ENCODE peak calls at places on chromosomes 16 and 17, in six cellular contexts. B is lung, Z is tibial artery, S is heart right ventricle, C is LNCaP clone FGC, G is tibial nerve. V is an unnamed sample.

GRCh38 chr17:71438631-71439146 is 682.1 kb upstream of the SOX9 start:
- DNase-seq in B (peak), Z (peak), S (no peak), C (no peak), G (no peak), V (peak)

GRCh38 chr16:87297918-87298631 is 19.1 kb downstream of the C16orf95 start:
- DNase-seq in B (no peak), Z (no peak), S (no peak), C (no peak), G (peak), V (peak)

GRCh38 chr16:66207139-66207863 is 159.2 kb upstream of the CDH5 start:
- DNase-seq in B (peak), Z (peak), S (no peak), C (no peak), G (peak), V (no peak)

GRCh38 chr16:57194512-57194911 is 8.4 kb downstream of the RSPRY1 start:
- DNase-seq in B (no peak), Z (no peak), S (no peak), C (no peak), G (no peak), V (peak)

GRCh38 chr16:60299345-60299744 is 1565.2 kb upstream of the GOT2 start:
- DNase-seq in B (no peak), Z (no peak), S (no peak), C (no peak), G (no peak), V (no peak)

GRCh38 chr17:77319211-77320031 is 178.7 kb downstream of the SEC14L1 start:
- DNase-seq in B (peak), Z (peak), S (peak), C (no peak), G (peak), V (peak)

GRCh38 chr17:58388302-58389190 is 28.8 kb downstream of the RNF43 start:
- DNase-seq in B (no peak), Z (no peak), S (no peak), C (peak), G (no peak), V (peak)

GRCh38 chr17:43756176-43756575 is 2.4 kb downstream of the SOST start:
- DNase-seq in B (no peak), Z (no peak), S (no peak), C (no peak), G (no peak), V (no peak)

GRCh38 chr16:2712546-2712945 is 7.5 kb downstream of the PRSS27 start:
- DNase-seq in B (no peak), Z (no peak), S (no peak), C (no peak), G (no peak), V (no peak)

GRCh38 chr16:76390476-76390875 is 113.3 kb downstream of the CNTNAP4 start:
- DNase-seq in B (no peak), Z (no peak), S (no peak), C (no peak), G (no peak), V (no peak)

GRCh38 chr17:50460831-50461526 is 7.7 kb downstream of the CHAD start:
- DNase-seq in B (no peak), Z (no peak), S (no peak), C (no peak), G (no peak), V (no peak)

GRCh38 chr17:19461681-19462080 is 50.6 kb downstream of the RNF112 start:
- DNase-seq in B (no peak), Z (no peak), S (no peak), C (no peak), G (no peak), V (no peak)

GRCh38 chr16:82999711-83000110 is 372.9 kb downstream of the CDH13 start:
- DNase-seq in B (no peak), Z (no peak), S (no peak), C (no peak), G (no peak), V (no peak)

GRCh38 chr17:78338860-78339259 is 21.0 kb downstream of the SOCS3 start:
- DNase-seq in B (no peak), Z (no peak), S (no peak), C (no peak), G (no peak), V (no peak)

GRCh38 chr17:77445908-77446535 is 305.3 kb downstream of the SEC14L1 start:
- DNase-seq in B (no peak), Z (no peak), S (no peak), C (no peak), G (no peak), V (no peak)

GRCh38 chr16:24717411-24717810 is 12.0 kb upstream of the TNRC6A start:
- DNase-seq in B (no peak), Z (no peak), S (no peak), C (no peak), G (peak), V (peak)

GRCh38 chr16:88999457-89000206 is 22.6 kb upstream of the CBFA2T3 start:
- DNase-seq in B (no peak), Z (no peak), S (no peak), C (no peak), G (no peak), V (no peak)

GRCh38 chr17:10652984-10653680 is 4.0 kb downstream of the MYH3 start:
- DNase-seq in B (no peak), Z (no peak), S (no peak), C (no peak), G (no peak), V (no peak)

GRCh38 chr17:80827646-80828643 is 163.7 kb upstream of the CHMP6 start:
- DNase-seq in B (no peak), Z (no peak), S (no peak), C (no peak), G (no peak), V (peak)

GRCh38 chr16:27634781-27635180 is 84.8 kb downstream of the KATNIP start:
- DNase-seq in B (no peak), Z (no peak), S (no peak), C (no peak), G (no peak), V (no peak)

GRCh38 chr16:264440-264951 is 11.2 kb downstream of the RGS11 start:
- DNase-seq in B (no peak), Z (no peak), S (no peak), C (no peak), G (no peak), V (no peak)

GRCh38 chr16:48000622-48001021 is 155.2 kb downstream of the ABCC12 start:
- DNase-seq in B (no peak), Z (no peak), S (no peak), C (no peak), G (no peak), V (no peak)

GRCh38 chr16:83842755-83843507 is 35.2 kb downstream of the HSBP1 start:
- DNase-seq in B (no peak), Z (no peak), S (no peak), C (no peak), G (no peak), V (no peak)

GRCh38 chr16:84751947-84752346 is 52.1 kb downstream of the USP10 start:
- DNase-seq in B (no peak), Z (no peak), S (no peak), C (no peak), G (no peak), V (peak)

GRCh38 chr16:84136331-84137125 is 8.4 kb downstream of the HSDL1 start:
- DNase-seq in B (no peak), Z (no peak), S (no peak), C (no peak), G (no peak), V (peak)

GRCh38 chr16:53692146-53692545 is 11.5 kb downstream of the RPGRIP1L start:
- DNase-seq in B (no peak), Z (no peak), S (no peak), C (no peak), G (no peak), V (no peak)

GRCh38 chr16:57462209-57462977 is at the start of gene POLR2C:
- DNase-seq in B (peak), Z (peak), S (peak), C (peak), G (peak), V (peak)

GRCh38 chr16:88329726-88330700 is 52.7 kb upstream of the ZNF469 start:
- DNase-seq in B (no peak), Z (no peak), S (no peak), C (no peak), G (no peak), V (no peak)

GRCh38 chr16:28984619-28985135 is at the start of gene LAT:
- DNase-seq in B (no peak), Z (no peak), S (no peak), C (no peak), G (no peak), V (no peak)

GRCh38 chr17:28573966-28574480 is 2.7 kb downstream of the ALDOC start:
- DNase-seq in B (no peak), Z (no peak), S (no peak), C (no peak), G (no peak), V (no peak)

DNA sequence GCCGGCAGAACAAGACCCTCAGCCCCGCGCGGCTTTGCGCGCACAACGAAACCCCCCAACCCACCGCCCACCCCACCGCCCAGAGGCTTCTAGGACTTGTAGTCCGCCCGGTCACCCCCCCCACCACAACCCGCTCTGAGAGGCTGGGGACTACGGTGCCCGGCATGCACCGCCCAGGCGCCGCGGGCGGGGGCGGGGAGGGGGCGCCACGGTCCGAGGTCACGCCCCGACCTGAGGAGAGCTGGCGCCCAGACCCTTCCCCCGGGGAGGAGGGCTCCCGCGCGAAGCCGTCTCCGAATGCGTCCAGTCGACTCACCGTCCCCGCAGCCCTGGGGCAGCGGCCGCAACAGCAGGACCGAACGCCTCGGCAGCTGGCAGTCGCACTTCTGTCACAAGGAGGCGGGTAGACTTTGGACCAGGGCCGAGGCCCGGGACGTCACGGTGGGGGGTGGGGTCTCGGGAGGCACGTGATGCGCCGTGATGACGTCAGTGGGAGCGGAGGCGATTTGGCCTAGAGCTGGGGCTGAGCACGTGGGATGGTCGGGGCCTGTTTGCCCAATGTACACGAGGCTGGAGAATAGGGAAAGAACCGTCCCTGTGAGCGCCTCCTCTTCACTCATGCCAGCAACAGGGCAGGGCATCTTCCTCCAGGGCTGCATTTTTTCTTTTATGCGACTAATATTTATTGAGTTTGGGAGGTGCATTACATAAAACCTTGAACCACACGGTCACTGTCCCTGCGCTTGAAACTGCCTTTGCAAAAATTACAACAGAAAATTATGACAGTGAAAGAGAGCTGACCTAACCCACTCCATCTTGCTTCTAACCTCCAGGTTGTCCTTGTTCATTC is at the start of gene CDIP1:
- DNase-seq in B (peak), Z (peak), S (peak), C (peak), G (peak), V (peak)
- TF ChIP-seq CTCF in B (no peak), Z (peak), S (no peak), C (no peak), G (no peak), V (no peak)

DNA sequence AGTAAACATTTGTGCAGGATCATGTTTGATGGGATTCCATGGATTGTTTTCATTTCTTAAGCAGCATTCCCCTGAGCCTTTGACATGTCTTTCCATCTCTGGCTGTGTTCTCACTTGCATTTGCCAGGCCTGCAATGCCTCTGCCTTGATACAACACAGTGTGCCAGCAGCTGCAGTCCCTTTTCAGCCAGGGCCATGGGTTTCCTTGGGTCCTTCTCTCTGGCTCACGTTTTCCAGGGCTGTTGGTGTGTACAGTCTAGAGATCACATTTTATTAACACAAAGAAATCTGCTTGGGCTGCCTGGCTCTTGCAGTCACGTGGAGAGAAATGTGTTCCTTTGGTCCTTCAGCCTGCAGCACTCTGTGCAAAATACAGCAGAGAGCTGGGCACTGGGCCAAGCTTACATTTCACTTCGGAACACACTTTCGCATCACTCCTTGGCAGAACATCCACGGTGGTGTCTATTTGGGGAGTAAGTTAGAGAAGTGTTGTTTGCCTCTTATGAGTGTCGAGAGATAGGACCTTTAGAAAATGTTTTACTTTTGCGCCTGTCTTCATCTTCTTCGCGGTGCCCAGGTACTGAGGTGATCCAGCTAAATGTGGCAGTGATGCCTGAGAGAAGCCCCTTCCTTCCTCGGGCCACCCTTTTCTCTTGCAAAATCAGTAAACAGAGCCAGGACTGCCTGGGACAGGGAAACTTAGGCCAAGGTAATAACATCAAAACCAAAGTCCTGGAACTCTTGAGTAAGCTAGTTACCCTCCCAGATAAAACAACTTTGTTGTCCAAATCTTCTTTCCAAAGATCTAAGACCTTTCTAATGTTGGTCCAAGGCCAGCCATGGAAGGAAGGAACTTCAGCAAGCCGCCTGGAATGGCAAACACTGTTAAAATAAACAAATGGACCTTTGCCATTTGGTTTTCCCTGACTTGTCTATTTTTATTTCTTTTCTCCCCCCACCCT is 20.9 kb downstream of the HLF start:
- DNase-seq in B (peak), Z (peak), S (peak), C (peak), G (peak), V (peak)
- H3K4me3 ChIP-seq in B (no peak), Z (peak), S (no peak), C (no peak), G (peak), V (no peak)

DNA sequence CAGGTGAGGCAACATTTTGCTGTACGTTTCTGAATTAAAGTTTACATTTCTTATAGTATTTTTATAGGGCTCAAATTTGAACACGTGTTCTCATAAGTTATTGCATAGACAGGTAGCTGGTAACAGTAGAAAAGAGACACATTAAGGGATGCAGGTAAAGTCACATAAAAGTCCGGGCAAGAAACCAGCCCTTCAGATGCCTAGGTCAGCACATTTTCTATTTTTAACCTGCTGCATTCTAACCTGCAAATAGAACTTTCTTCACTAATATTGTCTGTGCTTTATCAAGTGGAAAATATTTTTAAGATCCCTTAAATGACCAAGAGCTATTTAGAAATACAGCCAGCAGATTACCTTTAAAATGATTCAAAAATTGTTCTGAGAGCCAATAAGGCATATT is 307.4 kb upstream of the AXIN2 start:
- DNase-seq in B (no peak), Z (no peak), S (no peak), C (no peak), G (no peak), V (no peak)
- TF ChIP-seq CTCF in B (no peak), Z (no peak), S (no peak), C (no peak), G (no peak), V (no peak)

DNA sequence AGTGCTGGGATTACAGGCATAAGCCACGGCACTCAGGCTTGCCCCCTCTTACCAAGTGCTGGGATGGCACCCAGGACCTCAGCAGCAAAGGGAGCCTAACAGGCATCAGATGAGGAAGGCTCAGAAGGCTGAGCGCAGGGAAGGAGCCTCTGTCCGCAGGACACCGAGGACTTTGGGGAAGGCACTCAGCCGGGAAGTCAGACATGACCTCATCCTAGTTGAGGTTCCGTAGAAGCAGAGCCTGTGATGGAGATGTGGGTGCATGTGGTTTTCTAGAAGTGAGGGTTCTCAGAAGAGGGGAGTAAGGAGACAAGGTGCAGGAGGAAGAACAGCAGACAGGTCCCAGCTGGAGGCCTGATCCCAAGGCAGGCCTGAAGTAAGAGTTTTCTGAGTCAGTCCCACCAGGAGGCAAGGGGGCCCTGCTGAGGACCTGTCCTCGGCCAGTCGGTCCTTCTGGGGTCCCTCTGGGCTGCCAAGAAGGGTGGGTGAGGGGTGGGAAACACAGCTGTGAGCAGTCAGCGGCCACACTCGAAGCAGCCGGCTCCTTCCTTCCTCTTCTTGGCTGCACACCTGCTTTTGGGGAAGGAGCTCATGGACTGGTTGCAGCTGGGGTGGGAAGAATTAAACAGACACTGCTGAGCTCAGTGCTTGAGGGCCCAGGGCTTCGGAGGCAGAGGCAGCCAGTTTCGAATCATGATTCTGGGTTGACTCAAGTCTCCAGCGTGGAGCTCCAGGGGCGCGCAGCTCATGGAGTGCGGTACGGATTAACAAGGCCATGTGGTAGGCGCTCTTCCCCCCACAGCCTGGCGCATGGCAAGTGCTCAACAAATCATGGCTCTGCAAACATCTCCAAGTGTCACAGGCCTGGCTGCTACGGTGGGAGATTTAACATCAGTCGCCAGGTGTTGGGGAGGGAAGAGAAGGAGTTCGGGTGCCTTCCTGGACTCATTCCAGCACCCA is 38.9 kb upstream of the SNN start:
- DNase-seq in B (no peak), Z (peak), S (peak), C (no peak), G (no peak), V (peak)
- H3K4me3 ChIP-seq in B (no peak), Z (no peak), S (no peak), C (no peak), G (no peak), V (no peak)

GRCh38 chr16:50594332-50595260 is 46.4 kb downstream of the NKD1 start:
- DNase-seq in B (no peak), Z (no peak), S (no peak), C (no peak), G (no peak), V (no peak)

GRCh38 chr16:50591800-50592771 is 43.9 kb downstream of the NKD1 start:
- DNase-seq in B (no peak), Z (peak), S (peak), C (peak), G (no peak), V (no peak)

GRCh38 chr16:50595854-50596253 is 47.7 kb downstream of the NKD1 start:
- DNase-seq in B (no peak), Z (no peak), S (no peak), C (no peak), G (no peak), V (no peak)

GRCh38 chr16:50592996-50593395 is 44.8 kb downstream of the NKD1 start:
- DNase-seq in B (no peak), Z (no peak), S (no peak), C (no peak), G (no peak), V (no peak)

GRCh38 chr16:50593410-50594139 is 45.4 kb downstream of the NKD1 start:
- DNase-seq in B (no peak), Z (no peak), S (no peak), C (no peak), G (no peak), V (no peak)
- TF ChIP-seq CTCF in B (no peak), Z (no peak), S (no peak), C (no peak), G (no peak), V (peak)

GRCh38 chr16:31380201-31380600 is 12.9 kb upstream of the ITGAD start:
- DNase-seq in B (no peak), Z (no peak), S (no peak), C (no peak), G (no peak), V (no peak)
- H3K4me3 ChIP-seq in B (no peak), Z (no peak), S (no peak), C (no peak), G (no peak), V (no peak)

GRCh38 chr17:37737081-37737480 is 7.8 kb downstream of the HNF1B start:
- DNase-seq in B (no peak), Z (no peak), S (no peak), C (no peak), G (no peak), V (no peak)
- TF ChIP-seq CTCF in B (no peak), Z (no peak), S (no peak), C (peak), G (no peak), V (peak)